ENCODE peak calls at places on chromosomes 5 and 9, in six cellular contexts. C, D, I, A, Y and J are unnamed samples.

GRCh38 chr9:138105561-138106505 is 228.3 kb downstream of the CACNA1B start:
- DNase-seq in C (no peak), Y (no peak), I (peak; percentile 10), A (no peak), D (no peak), J (no peak)

GRCh38 chr5:56666901-56667300 is 148.4 kb upstream of the MAP3K1 start:
- DNase-seq in C (no peak), D (no peak), I (no peak), Y (no peak), A (no peak), J (no peak)

GRCh38 chr5:176740131-176740701 is 70.1 kb upstream of the UNC5A start:
- DNase-seq in I (no peak), A (no peak), D (no peak), Y (no peak), C (no peak), J (no peak)

GRCh38 chr9:122364117-122364782 is 6.6 kb upstream of the PTGS1 start:
- DNase-seq in Y (peak; percentile 34), A (no peak), I (no peak), C (no peak), D (no peak), J (no peak)

GRCh38 chr9:79685576-79685975 is 113.8 kb downstream of the TLE4 start:
- DNase-seq in A (no peak), Y (peak; percentile 78), C (no peak), I (no peak), D (no peak), J (no peak)

GRCh38 chr5:14595189-14595588 is 13.6 kb downstream of the OTULINL start:
- DNase-seq in I (no peak), D (no peak), Y (no peak), A (no peak), C (no peak), J (peak; percentile 37)

GRCh38 chr9:129885018-129885669 is 49.9 kb downstream of the USP20 start:
- DNase-seq in D (peak; percentile 30), A (no peak), Y (peak; percentile 29), I (no peak), C (no peak), J (peak; percentile 21)

GRCh38 chr5:157828949-157829639 is 29.9 kb downstream of the CLINT1 start:
- DNase-seq in D (no peak), C (no peak), I (no peak), A (no peak), Y (peak; percentile 19), J (no peak)

GRCh38 chr5:35709688-35710087 is 92.0 kb downstream of the SPEF2 start:
- DNase-seq in A (no peak), Y (no peak), C (no peak), I (no peak), D (no peak), J (no peak)

GRCh38 chr9:125325821-125326220 is 64.2 kb downstream of the GAPVD1 start:
- DNase-seq in D (no peak), Y (peak; percentile 16), C (no peak), I (no peak), A (no peak), J (no peak)

GRCh38 chr9:133973111-133973790 is 18.9 kb downstream of the VAV2 start:
- DNase-seq in I (no peak), C (no peak), D (no peak), Y (no peak), A (no peak), J (no peak)

GRCh38 chr9:137029058-137029922 is 1.3 kb upstream of the ABCA2 start:
- DNase-seq in C (peak; percentile 71), D (peak; percentile 69), Y (peak; percentile 69), A (peak; percentile 54), I (peak; percentile 86), J (peak; percentile 56)

GRCh38 chr5:93611900-93612898 is 29.2 kb downstream of the NR2F1 start:
- DNase-seq in I (no peak), C (no peak), D (no peak), A (no peak), Y (peak; percentile 47), J (no peak)